ENCODE peak calls at places on chromosomes 3 and 15, in six cellular contexts. P is AG10803; R is choroid plexus epithelial cell; A is ovary; Q is IMR-90; Y is CD4-positive, alpha-beta T cell. Z is an unnamed sample.

GRCh38 chr15:85607842-85608241 is 186.9 kb downstream of the KLHL25 start:
- DNase-seq in A (no peak), Q (peak), Y (no peak), R (peak), P (peak), Z (peak)

GRCh38 chr3:162491957-162492356 is 995.3 kb downstream of the OTOL1 start:
- DNase-seq in R (peak), Q (peak), Y (no peak), P (peak), A (no peak), Z (peak)

GRCh38 chr3:17033516-17034168 is 148.9 kb downstream of the PLCL2 start:
- DNase-seq in R (peak), Y (no peak), P (peak), Q (peak), A (no peak), Z (no peak)

GRCh38 chr3:188558343-188559068 is 404.5 kb downstream of the LPP start:
- DNase-seq in Y (no peak), P (peak), R (peak), Q (peak), A (no peak), Z (peak)

GRCh38 chr15:83219026-83219425 is 11.4 kb upstream of the HDGFL3 start:
- DNase-seq in A (no peak), P (no peak), Y (no peak), R (no peak), Q (no peak), Z (no peak)

GRCh38 chr3:115680802-115681345 is 57.6 kb downstream of the GAP43 start:
- DNase-seq in Y (no peak), P (no peak), R (no peak), A (no peak), Q (no peak), Z (peak)

GRCh38 chr3:168191856-168192255 is 96.1 kb upstream of the GOLIM4 start:
- DNase-seq in A (no peak), Y (no peak), R (no peak), Q (no peak), P (no peak), Z (no peak)

GRCh38 chr3:33096103-33096868 is 660 bp downstream of the GLB1 start:
- DNase-seq in A (peak), Q (peak), P (peak), R (peak), Y (peak), Z (peak)

GRCh38 chr3:183254816-183255730 is 2.0 kb downstream of the B3GNT5 start:
- DNase-seq in Q (peak), A (no peak), Y (no peak), R (peak), P (no peak), Z (peak)

GRCh38 chr15:90300988-90301715 is 35.7 kb downstream of the NGRN start:
- DNase-seq in Q (peak), Y (peak), P (peak), R (peak), A (peak), Z (peak)

GRCh38 chr15:27989428-27989827 is 109.7 kb downstream of the OCA2 start:
- DNase-seq in Y (no peak), A (no peak), P (no peak), R (no peak), Q (no peak), Z (no peak)

GRCh38 chr15:93800805-93801204 is 430.6 kb upstream of the MCTP2 start:
- DNase-seq in A (no peak), R (no peak), P (no peak), Q (no peak), Y (no peak), Z (no peak)

GRCh38 chr3:15800327-15800726 is 2.5 kb upstream of the ANKRD28 start:
- DNase-seq in A (no peak), Y (no peak), Q (no peak), P (no peak), R (no peak), Z (no peak)

GRCh38 chr3:101845405-101845804 is 3.9 kb upstream of the NFKBIZ start:
- DNase-seq in Q (no peak), P (no peak), R (no peak), A (no peak), Y (no peak), Z (no peak)

GRCh38 chr15:25690673-25691543 is 172.2 kb downstream of the ATP10A start:
- DNase-seq in Q (peak), A (no peak), P (peak), Y (no peak), R (peak), Z (peak)

GRCh38 chr3:187504435-187504834 is 136.2 kb downstream of the RTP4 start:
- DNase-seq in R (no peak), Q (no peak), A (no peak), Y (no peak), P (no peak), Z (no peak)
- TF ChIP-seq CTCF in R (no peak), Q (no peak), A (no peak), Y (no peak), P (no peak), Z (no peak)

GRCh38 chr15:84400017-84400740 is 164.6 kb downstream of the GOLGA6L4 start:
- DNase-seq in A (peak), Q (no peak), P (no peak), Y (no peak), R (no peak), Z (no peak)

GRCh38 chr15:84400820-84401219 is 165.2 kb downstream of the GOLGA6L4 start:
- DNase-seq in A (peak), Y (no peak), Q (no peak), P (no peak), R (no peak), Z (no peak)

GRCh38 chr15:84402856-84403608 is 167.5 kb downstream of the GOLGA6L4 start:
- DNase-seq in P (no peak), R (no peak), Q (no peak), Y (no peak), A (peak), Z (no peak)

GRCh38 chr15:84398763-84399701 is 163.5 kb downstream of the GOLGA6L4 start:
- DNase-seq in Q (no peak), R (no peak), P (no peak), A (peak), Y (no peak), Z (no peak)
- TF ChIP-seq CTCF in Q (no peak), R (no peak), P (no peak), A (no peak), Y (no peak), Z (no peak)

GRCh38 chr15:40809051-40809450 is 1.8 kb upstream of the DNAJC17 start:
- DNase-seq in A (no peak), Y (no peak), Q (no peak), R (no peak), P (no peak), Z (no peak)

GRCh38 chr15:40803688-40804087 is 3.2 kb upstream of the ZFYVE19 start:
- DNase-seq in P (no peak), Q (no peak), Y (no peak), A (no peak), R (no peak), Z (no peak)

GRCh38 chr15:40806672-40807027 is 239 bp upstream of the ZFYVE19 start:
- DNase-seq in Y (no peak), A (no peak), Q (no peak), P (no peak), R (no peak), Z (no peak)

GRCh38 chr15:40807888-40808194 is 568 bp upstream of the DNAJC17 start:
- DNase-seq in A (no peak), P (no peak), R (no peak), Y (no peak), Q (peak), Z (no peak)

GRCh38 chr15:40807028-40807887 is at the start of the genes DNAJC17 and ZFYVE19:
- DNase-seq in R (peak), P (peak), Y (peak), A (peak), Q (peak), Z (peak)
- TF ChIP-seq CTCF in R (no peak), P (peak), Y (no peak), A (no peak), Q (no peak), Z (no peak)

GRCh38 chr3:180457238-180457637 is 144.7 kb upstream of the TTC14 start:
- DNase-seq in A (no peak), Q (no peak), R (no peak), Y (no peak), P (no peak), Z (no peak)
- TF ChIP-seq CTCF in A (no peak), Q (no peak), R (no peak), Y (no peak), P (no peak), Z (no peak)